ENCODE peak calls at places on chromosomes 13 and 19, in seven cellular contexts. Q, E, N, M, R, C and O are unnamed samples. For H3K27me3, the result is how much of the 10 kb centered on the place peaks cover.

GRCh38 chr13:99995503-99996176 is 14.1 kb downstream of the ZIC2 start:
- DNase-seq in Q (no peak), E (no peak), N (peak), M (no peak), R (no peak), C (no peak), O (no peak)

GRCh38 chr13:35714096-35714495 is 237.6 kb upstream of the MAB21L1 start:
- DNase-seq in Q (no peak), E (no peak), N (no peak), M (no peak), R (no peak), C (no peak), O (no peak)

GRCh38 chr19:28608292-28608691 is 604.7 kb downstream of the UQCRFS1 start:
- DNase-seq in Q (no peak), E (no peak), N (no peak), M (no peak), R (no peak), C (no peak), O (no peak)

GRCh38 chr13:23883255-23883654 is 5.9 kb downstream of the MIPEP start:
- DNase-seq in Q (no peak), E (no peak), N (no peak), M (no peak), R (no peak), C (no peak), O (no peak)

GRCh38 chr19:16160943-16161560 is 12.3 kb downstream of the CIB3 start:
- DNase-seq in Q (peak), E (no peak), N (no peak), M (no peak), R (no peak), C (no peak), O (peak)

GRCh38 chr19:15636026-15636425 is 4.7 kb upstream of the CYP4F3 start:
- DNase-seq in Q (no peak), E (no peak), N (no peak), M (no peak), R (no peak), C (no peak), O (no peak)

GRCh38 chr13:27712421-27712820 is 79.9 kb upstream of the GSX1 start:
- DNase-seq in Q (no peak), E (no peak), N (no peak), M (no peak), R (no peak), C (no peak), O (no peak)

GRCh38 chr13:48660356-48661076 is 6.8 kb downstream of the CYSLTR2 start:
- DNase-seq in Q (no peak), E (no peak), N (no peak), M (no peak), R (no peak), C (no peak), O (no peak)

GRCh38 chr13:106738279-106738678 is 170.3 kb upstream of the ARGLU1 start:
- DNase-seq in Q (no peak), E (no peak), N (no peak), M (no peak), R (no peak), C (no peak), O (no peak)

GRCh38 chr19:29708553-29709439 is 6.3 kb downstream of the C19orf12 start:
- DNase-seq in Q (no peak), E (no peak), N (no peak), M (peak), R (no peak), C (no peak), O (no peak)

GRCh38 chr13:18944501-18945068 is 237.0 kb downstream of the TUBA3C start:
- DNase-seq in Q (no peak), E (no peak), N (peak), M (no peak), R (no peak), C (no peak), O (no peak)

GRCh38 chr19:10855879-10856522 is 7.8 kb downstream of the C19orf38 start:
- DNase-seq in Q (no peak), E (no peak), N (peak), M (no peak), R (no peak), C (no peak), O (no peak)

GRCh38 chr19:6802336-6803035 is 30.0 kb downstream of the VAV1 start:
- DNase-seq in Q (no peak), E (no peak), N (peak), M (peak), R (peak), C (peak), O (no peak)

GRCh38 chr13:37429976-37430375 is 168.6 kb downstream of the POSTN start:
- DNase-seq in Q (peak), E (no peak), N (no peak), M (no peak), R (no peak), C (no peak), O (peak)

GRCh38 chr13:107992542-107992941 is 222.8 kb downstream of the LIG4 start:
- DNase-seq in Q (no peak), E (no peak), N (no peak), M (no peak), R (no peak), C (no peak), O (no peak)

GRCh38 chr13:28324181-28324789 is 170.6 kb downstream of the FLT1 start:
- DNase-seq in Q (peak), E (no peak), N (peak), M (peak), R (peak), C (peak), O (no peak)

GRCh38 chr13:21677075-21677628 is 6.3 kb downstream of the FGF9 start:
- DNase-seq in Q (no peak), E (no peak), N (no peak), M (no peak), R (no peak), C (no peak), O (no peak)

GRCh38 chr19:3692141-3693029 is 7.9 kb downstream of the PIP5K1C start:
- DNase-seq in Q (no peak), E (no peak), N (peak), M (no peak), R (peak), C (peak), O (no peak)

GRCh38 chr13:19864339-19865309 is 1.2 kb upstream of the ZMYM5 start:
- DNase-seq in Q (peak), E (no peak), N (peak), M (peak), R (peak), C (peak), O (peak)

GRCh38 chr13:57557979-57558529 is 73.5 kb upstream of the PCDH17 start:
- DNase-seq in Q (peak), E (no peak), N (peak), M (no peak), R (no peak), C (no peak), O (no peak)

GRCh38 chr19:18021121-18021755 is 13.3 kb downstream of the ARRDC2 start:
- DNase-seq in Q (peak), E (no peak), N (peak), M (peak), R (peak), C (peak), O (peak)

GRCh38 chr13:95607363-95607762 is 37.1 kb downstream of the DZIP1 start:
- DNase-seq in Q (peak), E (no peak), N (no peak), M (no peak), R (no peak), C (no peak), O (peak)

GRCh38 chr13:99320693-99321481 is 13.7 kb upstream of the GPR183 start:
- DNase-seq in Q (peak), E (no peak), N (no peak), M (no peak), R (peak), C (peak), O (peak)

GRCh38 chr13:111429064-111429558 is 108.7 kb downstream of the TEX29 start:
- DNase-seq in Q (peak), E (no peak), N (peak), M (no peak), R (no peak), C (peak), O (no peak)
- H3K27me3 ChIP-seq in Q (under half), E (under half), N (under half), M (half or more), R (under half), C (under half), O (under half)

GRCh38 chr13:80374453-80374852 is 33.5 kb upstream of the SPRY2 start:
- DNase-seq in Q (no peak), E (no peak), N (no peak), M (peak), R (no peak), C (no peak), O (no peak)
- H3K4me3 ChIP-seq in Q (no peak), E (no peak), N (no peak), M (no peak), R (no peak), C (no peak), O (no peak)

GRCh38 chr13:77574076-77574475 is 38.6 kb downstream of the SCEL start:
- DNase-seq in Q (no peak), E (no peak), N (no peak), M (no peak), R (no peak), C (no peak), O (no peak)

DNA sequence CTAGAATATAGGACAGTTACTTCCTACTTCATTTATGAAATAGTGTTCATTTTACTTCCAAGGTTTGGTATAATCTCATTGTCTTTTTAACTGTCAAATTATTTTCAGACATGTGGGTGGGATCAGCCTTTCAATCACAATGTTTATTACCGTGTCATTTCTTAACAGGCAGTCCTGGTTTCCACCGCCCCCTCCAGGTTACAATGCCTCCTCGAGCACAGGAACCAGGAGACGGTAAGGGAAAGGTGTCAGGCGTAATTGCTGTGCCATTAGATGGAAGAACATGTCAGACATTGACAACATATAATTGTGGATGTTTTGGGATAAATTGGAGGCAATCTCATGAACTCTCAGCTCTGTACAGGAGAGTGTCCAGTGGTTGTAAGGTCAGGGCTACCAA is 36.5 kb downstream of the SCEL start:
- DNase-seq in Q (no peak), E (no peak), N (peak), M (no peak), R (no peak), C (no peak), O (no peak)
- H3K27me3 ChIP-seq in Q (under half), E (under half), N (under half), M (under half), R (under half), C (under half), O (under half)

GRCh38 chr19:38223119-38223523 is 901 bp downstream of the DPF1 start:
- DNase-seq in Q (no peak), E (no peak), N (peak), M (no peak), R (no peak), C (no peak), O (no peak)
- H3K4me3 ChIP-seq in Q (no peak), E (no peak), N (no peak), M (no peak), R (no peak), C (no peak), O (peak)